ENCODE peak calls at places on chromosomes 11 and 22, in four cellular contexts. K is activated T-cell treated with anti-CD3 and anti-CD28 coated beads for 48 hours, H is RPMI8226, T is endodermal cell. D is an unnamed sample.

GRCh38 chr22:17436382-17436951 is 67.2 kb downstream of the CECR2 start:
- DNase-seq in K (no peak), H (no peak), T (no peak), D (no peak)

GRCh38 chr11:32045456-32045855 is 45.4 kb upstream of the RCN1 start:
- DNase-seq in K (no peak), H (no peak), T (no peak), D (no peak)

GRCh38 chr22:40855104-40855959 is 1.1 kb downstream of the ST13 start:
- DNase-seq in K (peak; percentile 8), H (peak; percentile 20), T (peak; percentile 42), D (no peak)

GRCh38 chr11:65209711-65210360 is 28.1 kb downstream of the CAPN1 start:
- DNase-seq in K (no peak), H (no peak), T (peak; percentile 28), D (no peak)

GRCh38 chr22:45602824-45603301 is 68.8 kb upstream of the ATXN10 start:
- DNase-seq in K (no peak), H (peak; percentile 86), T (peak; percentile 93), D (no peak)

GRCh38 chr22:29310863-29311339 is 4.5 kb downstream of the GAS2L1 start:
- DNase-seq in K (peak; percentile 69), H (peak; percentile 78), T (peak; percentile 88), D (peak; percentile 56)

GRCh38 chr22:47189056-47189916 is 426.8 kb downstream of the TBC1D22A start:
- DNase-seq in K (no peak), H (no peak), T (peak; percentile 29), D (no peak)

GRCh38 chr22:46055176-46055850 is 78.4 kb upstream of the WNT7B start:
- DNase-seq in K (no peak), H (no peak), T (peak; percentile 28), D (no peak)

GRCh38 chr11:21411114-21411513 is 741.7 kb downstream of the NELL1 start:
- DNase-seq in K (no peak), H (peak; percentile 12), T (no peak), D (no peak)

GRCh38 chr11:118530180-118530682 is 761 bp upstream of the TMEM25 start:
- DNase-seq in K (no peak), H (peak; percentile 69), T (no peak), D (no peak)

GRCh38 chr11:106391771-106392412 is 314.4 kb downstream of the AASDHPPT start:
- DNase-seq in K (no peak), H (no peak), T (no peak), D (no peak)

GRCh38 chr22:19988965-19989724 is 27.5 kb downstream of the ARVCF start:
- DNase-seq in K (no peak), H (no peak), T (no peak), D (no peak)

GRCh38 chr11:128415539-128415938 is 171.8 kb downstream of the ETS1 start:
- DNase-seq in K (no peak), H (no peak), T (no peak), D (no peak)

D was measured in stimulated activated CD4-positive, alpha-beta T cell treated with anti-CD3 and anti-CD28 coated beads, Interleukin-12 subunit alpha, Interleukin-12 subunit beta, amount 100 ng/mL, for 4 hours.